ENCODE peak calls at places on chromosome 14, in five cellular contexts. One of them, this sample, is unnamed.

GRCh38 chr14:31090872-31091764 is 64.9 kb upstream of the STRN3 start:
- DNase-seq in CD8-positive, alpha-beta T cell: no peak
- DNase-seq in activated gamma-delta T cell treated with Interleukin-2 at 50 U/mL for 16 hours: no peak
- DNase-seq in activated CD4-positive, alpha-beta T cell treated with anti-CD3 and anti-CD28 coated beads, Interleukin-2, amount 50 U/mL, for 1 hour: no peak
- DNase-seq in NCI-H524: no peak
- DNase-seq in this sample: no peak

GRCh38 chr14:73238941-73239340 is 1.6 kb downstream of the PAPLN start:
- DNase-seq in CD8-positive, alpha-beta T cell: no peak
- DNase-seq in activated gamma-delta T cell treated with Interleukin-2 at 50 U/mL for 16 hours: no peak
- DNase-seq in activated CD4-positive, alpha-beta T cell treated with anti-CD3 and anti-CD28 coated beads, Interleukin-2, amount 50 U/mL, for 1 hour: no peak
- DNase-seq in NCI-H524: no peak
- DNase-seq in this sample: no peak

GRCh38 chr14:100892496-100893227 is 10.9 kb downstream of the RTL1 start:
- DNase-seq in CD8-positive, alpha-beta T cell: no peak
- DNase-seq in activated gamma-delta T cell treated with Interleukin-2 at 50 U/mL for 16 hours: no peak
- DNase-seq in activated CD4-positive, alpha-beta T cell treated with anti-CD3 and anti-CD28 coated beads, Interleukin-2, amount 50 U/mL, for 1 hour: no peak
- DNase-seq in NCI-H524: no peak
- DNase-seq in this sample: no peak

GRCh38 chr14:94906577-94906976 is 136.7 kb upstream of the GSC start:
- DNase-seq in CD8-positive, alpha-beta T cell: no peak
- DNase-seq in activated gamma-delta T cell treated with Interleukin-2 at 50 U/mL for 16 hours: no peak
- DNase-seq in activated CD4-positive, alpha-beta T cell treated with anti-CD3 and anti-CD28 coated beads, Interleukin-2, amount 50 U/mL, for 1 hour: no peak
- DNase-seq in NCI-H524: no peak
- DNase-seq in this sample: no peak

GRCh38 chr14:89469210-89470198 is 52.5 kb upstream of the FOXN3 start:
- DNase-seq in CD8-positive, alpha-beta T cell: no peak
- DNase-seq in activated gamma-delta T cell treated with Interleukin-2 at 50 U/mL for 16 hours: no peak
- DNase-seq in activated CD4-positive, alpha-beta T cell treated with anti-CD3 and anti-CD28 coated beads, Interleukin-2, amount 50 U/mL, for 1 hour: no peak
- DNase-seq in NCI-H524: no peak
- DNase-seq in this sample: peak; percentile 46

GRCh38 chr14:22843123-22843925 is 6.9 kb downstream of the MMP14 start:
- DNase-seq in CD8-positive, alpha-beta T cell: no peak
- DNase-seq in activated gamma-delta T cell treated with Interleukin-2 at 50 U/mL for 16 hours: no peak
- DNase-seq in activated CD4-positive, alpha-beta T cell treated with anti-CD3 and anti-CD28 coated beads, Interleukin-2, amount 50 U/mL, for 1 hour: no peak
- DNase-seq in NCI-H524: no peak
- DNase-seq in this sample: no peak

GRCh38 chr14:34424488-34424887 is 37.6 kb downstream of the SPTSSA start:
- DNase-seq in CD8-positive, alpha-beta T cell: no peak
- DNase-seq in activated gamma-delta T cell treated with Interleukin-2 at 50 U/mL for 16 hours: no peak
- DNase-seq in activated CD4-positive, alpha-beta T cell treated with anti-CD3 and anti-CD28 coated beads, Interleukin-2, amount 50 U/mL, for 1 hour: no peak
- DNase-seq in NCI-H524: no peak
- DNase-seq in this sample: no peak

GRCh38 chr14:92524603-92525185 is 11.1 kb downstream of the RIN3 start:
- DNase-seq in CD8-positive, alpha-beta T cell: no peak
- DNase-seq in activated gamma-delta T cell treated with Interleukin-2 at 50 U/mL for 16 hours: no peak
- DNase-seq in activated CD4-positive, alpha-beta T cell treated with anti-CD3 and anti-CD28 coated beads, Interleukin-2, amount 50 U/mL, for 1 hour: no peak
- DNase-seq in NCI-H524: no peak
- DNase-seq in this sample: no peak

GRCh38 chr14:79111963-79112362 is 941.8 kb downstream of the NRXN3 start:
- DNase-seq in CD8-positive, alpha-beta T cell: no peak
- DNase-seq in activated gamma-delta T cell treated with Interleukin-2 at 50 U/mL for 16 hours: no peak
- DNase-seq in activated CD4-positive, alpha-beta T cell treated with anti-CD3 and anti-CD28 coated beads, Interleukin-2, amount 50 U/mL, for 1 hour: no peak
- DNase-seq in NCI-H524: no peak
- DNase-seq in this sample: no peak

GRCh38 chr14:69484444-69485113 is at the start of gene PLEKHD1:
- DNase-seq in CD8-positive, alpha-beta T cell: no peak
- DNase-seq in activated gamma-delta T cell treated with Interleukin-2 at 50 U/mL for 16 hours: no peak
- DNase-seq in activated CD4-positive, alpha-beta T cell treated with anti-CD3 and anti-CD28 coated beads, Interleukin-2, amount 50 U/mL, for 1 hour: no peak
- DNase-seq in NCI-H524: no peak
- DNase-seq in this sample: peak; percentile 75

GRCh38 chr14:97866186-97866585 is 1069.0 kb downstream of the VRK1 start:
- DNase-seq in CD8-positive, alpha-beta T cell: no peak
- DNase-seq in activated gamma-delta T cell treated with Interleukin-2 at 50 U/mL for 16 hours: no peak
- DNase-seq in activated CD4-positive, alpha-beta T cell treated with anti-CD3 and anti-CD28 coated beads, Interleukin-2, amount 50 U/mL, for 1 hour: no peak
- DNase-seq in NCI-H524: no peak
- DNase-seq in this sample: no peak

GRCh38 chr14:60085085-60085484 is 6.6 kb upstream of the PCNX4 start:
- DNase-seq in CD8-positive, alpha-beta T cell: no peak
- DNase-seq in activated gamma-delta T cell treated with Interleukin-2 at 50 U/mL for 16 hours: no peak
- DNase-seq in activated CD4-positive, alpha-beta T cell treated with anti-CD3 and anti-CD28 coated beads, Interleukin-2, amount 50 U/mL, for 1 hour: no peak
- DNase-seq in NCI-H524: no peak
- DNase-seq in this sample: no peak

GRCh38 chr14:102479777-102480176 is 29.8 kb downstream of the ANKRD9 start:
- DNase-seq in CD8-positive, alpha-beta T cell: no peak
- DNase-seq in activated gamma-delta T cell treated with Interleukin-2 at 50 U/mL for 16 hours: no peak
- DNase-seq in activated CD4-positive, alpha-beta T cell treated with anti-CD3 and anti-CD28 coated beads, Interleukin-2, amount 50 U/mL, for 1 hour: no peak
- DNase-seq in NCI-H524: peak; percentile 98
- DNase-seq in this sample: peak; percentile 88

This sample was measured in cerebellar cortex.